ENCODE peak calls at places on chromosome 3, in four cellular contexts. K, W, T and B are unnamed samples.

GRCh38 chr3:197042539-197042938 is 12.9 kb upstream of the MELTF start:
- DNase-seq in K (no peak), W (no peak), T (no peak), B (no peak)

GRCh38 chr3:194177156-194177555 is 41.2 kb downstream of the HES1 start:
- DNase-seq in K (no peak), W (no peak), T (no peak), B (no peak)

GRCh38 chr3:107651782-107652181 is 129.0 kb downstream of the BBX start:
- DNase-seq in K (no peak), W (no peak), T (no peak), B (no peak)

GRCh38 chr3:70816346-70816745 is 503.9 kb upstream of the MDFIC2 start:
- DNase-seq in K (no peak), W (no peak), T (no peak), B (no peak)

GRCh38 chr3:108008931-108009635 is 81.7 kb downstream of the CD47 start:
- DNase-seq in K (no peak), W (no peak), T (no peak), B (no peak)

GRCh38 chr3:180700941-180701340 is 21.7 kb upstream of the CCDC39 start:
- DNase-seq in K (peak), W (no peak), T (no peak), B (no peak)

GRCh38 chr3:140056047-140056446 is 121.1 kb downstream of the CLSTN2 start:
- DNase-seq in K (no peak), W (no peak), T (no peak), B (no peak)

GRCh38 chr3:143171141-143171651 is 51.6 kb downstream of the CHST2 start:
- DNase-seq in K (no peak), W (no peak), T (no peak), B (no peak)

GRCh38 chr3:140994316-140994715 is 52.7 kb downstream of the SLC25A36 start:
- DNase-seq in K (no peak), W (no peak), T (no peak), B (no peak)

GRCh38 chr3:190566043-190566933 is 52.4 kb downstream of the IL1RAP start:
- DNase-seq in K (peak), W (peak), T (peak), B (peak)

GRCh38 chr3:14216257-14217048 is 37.8 kb downstream of the LSM3 start:
- DNase-seq in K (peak), W (no peak), T (peak), B (no peak)

GRCh38 chr3:170037463-170038433 is at the start of gene GPR160:
- DNase-seq in K (peak), W (no peak), T (peak), B (peak)

GRCh38 chr3:143301502-143301901 is 181.9 kb downstream of the CHST2 start:
- DNase-seq in K (no peak), W (no peak), T (no peak), B (no peak)

GRCh38 chr3:119808843-119809242 is 26.9 kb downstream of the NR1I2 start:
- DNase-seq in K (no peak), W (no peak), T (no peak), B (no peak)

GRCh38 chr3:165839296-165840076 is 2.3 kb upstream of the BCHE start:
- DNase-seq in K (no peak), W (no peak), T (no peak), B (no peak)

GRCh38 chr3:112604536-112604935 is 36.4 kb downstream of the CCDC80 start:
- DNase-seq in K (no peak), W (no peak), T (no peak), B (no peak)

GRCh38 chr3:52896613-52897012 is 735 bp downstream of the STIMATE start:
- DNase-seq in K (no peak), W (no peak), T (no peak), B (no peak)

GRCh38 chr3:178255315-178255714 is 280.9 kb upstream of the KCNMB2 start:
- DNase-seq in K (no peak), W (no peak), T (no peak), B (peak)

GRCh38 chr3:6608843-6609242 is 252.1 kb upstream of the GRM7 start:
- DNase-seq in K (no peak), W (no peak), T (no peak), B (no peak)

GRCh38 chr3:129277829-129278271 is 820 bp upstream of the HMCES start:
- DNase-seq in K (no peak), W (no peak), T (no peak), B (no peak)

GRCh38 chr3:4588410-4588809 is 95.3 kb downstream of the ITPR1 start:
- DNase-seq in K (peak), W (no peak), T (no peak), B (no peak)

GRCh38 chr3:195241592-195242355 is 29.2 kb downstream of the XXYLT1 start:
- DNase-seq in K (no peak), W (no peak), T (no peak), B (no peak)

GRCh38 chr3:195071011-195071728 is 199.8 kb downstream of the XXYLT1 start:
- DNase-seq in K (no peak), W (no peak), T (no peak), B (no peak)

GRCh38 chr3:156010829-156011228 is 109.5 kb upstream of the KCNAB1 start:
- DNase-seq in K (peak), W (no peak), T (no peak), B (peak)

GRCh38 chr3:169999433-169999832 is 32.8 kb downstream of the SEC62 start:
- DNase-seq in K (no peak), W (no peak), T (no peak), B (no peak)

GRCh38 chr3:46440531-46441294 is 24.0 kb downstream of the LTF start:
- DNase-seq in K (no peak), W (no peak), T (no peak), B (no peak)

GRCh38 chr3:108006077-108006675 is 84.7 kb downstream of the CD47 start:
- DNase-seq in K (peak), W (no peak), T (no peak), B (peak)

GRCh38 chr3:124168271-124168670 is 176.3 kb upstream of the ROPN1 start:
- DNase-seq in K (peak), W (no peak), T (no peak), B (no peak)

GRCh38 chr3:197183582-197183981 is 114.8 kb downstream of the DLG1 start:
- DNase-seq in K (no peak), W (no peak), T (no peak), B (no peak)

GRCh38 chr3:38314112-38314766 is 32.1 kb downstream of the SLC22A14 start:
- DNase-seq in K (no peak), W (no peak), T (no peak), B (no peak)

GRCh38 chr3:100893590-100893989 is 99.6 kb downstream of the ABI3BP start:
- DNase-seq in K (peak), W (no peak), T (no peak), B (peak)

GRCh38 chr3:155363690-155364070 is 70.2 kb upstream of the STRIT1 start:
- DNase-seq in K (no peak), W (no peak), T (no peak), B (no peak)

GRCh38 chr3:159852821-159853505 is 135.7 kb upstream of the IL12A start:
- DNase-seq in K (peak), W (peak), T (no peak), B (no peak)

GRCh38 chr3:179624471-179624870 is 19.9 kb downstream of the NDUFB5 start:
- DNase-seq in K (no peak), W (no peak), T (no peak), B (no peak)

GRCh38 chr3:85433334-85433733 is 474.5 kb downstream of the CADM2 start:
- DNase-seq in K (no peak), W (no peak), T (no peak), B (no peak)